ENCODE peak calls at places on chromosomes 5 and 9, in six cellular contexts. One of them, this sample, is unnamed.

GRCh38 chr5:96734871-96735325 is 72.7 kb downstream of the CAST start:
- DNase-seq in caudate nucleus: no peak
- DNase-seq in stimulated activated naive CD8-positive, alpha-beta T cell treated with anti-CD3 and anti-CD28 coated beads, Interleukin-15, amount 100 ng/mL, for 72 hours: no peak
- DNase-seq in activated naive CD4-positive, alpha-beta T cell treated with anti-CD3 and anti-CD28 coated beads, Interleukin-2, amount 50 U/mL, for 72 hours: no peak
- DNase-seq in CD4-positive, CD25-positive, alpha-beta regulatory T cell: no peak
- DNase-seq in HEK293T: no peak
- DNase-seq in this sample: no peak

GRCh38 chr5:61407706-61408105 is 75.6 kb downstream of the ZSWIM6 start:
- DNase-seq in caudate nucleus: no peak
- DNase-seq in stimulated activated naive CD8-positive, alpha-beta T cell treated with anti-CD3 and anti-CD28 coated beads, Interleukin-15, amount 100 ng/mL, for 72 hours: no peak
- DNase-seq in activated naive CD4-positive, alpha-beta T cell treated with anti-CD3 and anti-CD28 coated beads, Interleukin-2, amount 50 U/mL, for 72 hours: no peak
- DNase-seq in CD4-positive, CD25-positive, alpha-beta regulatory T cell: no peak
- DNase-seq in HEK293T: no peak
- DNase-seq in this sample: no peak

GRCh38 chr5:180874804-180875582 is 13.9 kb upstream of the ZFP62 start:
- DNase-seq in caudate nucleus: no peak
- DNase-seq in stimulated activated naive CD8-positive, alpha-beta T cell treated with anti-CD3 and anti-CD28 coated beads, Interleukin-15, amount 100 ng/mL, for 72 hours: no peak
- DNase-seq in activated naive CD4-positive, alpha-beta T cell treated with anti-CD3 and anti-CD28 coated beads, Interleukin-2, amount 50 U/mL, for 72 hours: no peak
- DNase-seq in CD4-positive, CD25-positive, alpha-beta regulatory T cell: no peak
- DNase-seq in HEK293T: no peak
- DNase-seq in this sample: no peak

GRCh38 chr9:89635816-89636215 is 31.0 kb downstream of the GADD45G start:
- DNase-seq in caudate nucleus: no peak
- DNase-seq in stimulated activated naive CD8-positive, alpha-beta T cell treated with anti-CD3 and anti-CD28 coated beads, Interleukin-15, amount 100 ng/mL, for 72 hours: no peak
- DNase-seq in activated naive CD4-positive, alpha-beta T cell treated with anti-CD3 and anti-CD28 coated beads, Interleukin-2, amount 50 U/mL, for 72 hours: no peak
- DNase-seq in CD4-positive, CD25-positive, alpha-beta regulatory T cell: no peak
- DNase-seq in HEK293T: no peak
- DNase-seq in this sample: no peak

GRCh38 chr5:158847772-158848171 is 251.9 kb downstream of the EBF1 start:
- DNase-seq in caudate nucleus: no peak
- DNase-seq in stimulated activated naive CD8-positive, alpha-beta T cell treated with anti-CD3 and anti-CD28 coated beads, Interleukin-15, amount 100 ng/mL, for 72 hours: no peak
- DNase-seq in activated naive CD4-positive, alpha-beta T cell treated with anti-CD3 and anti-CD28 coated beads, Interleukin-2, amount 50 U/mL, for 72 hours: no peak
- DNase-seq in CD4-positive, CD25-positive, alpha-beta regulatory T cell: no peak
- DNase-seq in HEK293T: no peak
- DNase-seq in this sample: no peak

GRCh38 chr5:54378707-54379106 is 68.3 kb upstream of the ARL15 start:
- DNase-seq in caudate nucleus: no peak
- DNase-seq in stimulated activated naive CD8-positive, alpha-beta T cell treated with anti-CD3 and anti-CD28 coated beads, Interleukin-15, amount 100 ng/mL, for 72 hours: no peak
- DNase-seq in activated naive CD4-positive, alpha-beta T cell treated with anti-CD3 and anti-CD28 coated beads, Interleukin-2, amount 50 U/mL, for 72 hours: no peak
- DNase-seq in CD4-positive, CD25-positive, alpha-beta regulatory T cell: no peak
- DNase-seq in HEK293T: no peak
- DNase-seq in this sample: no peak

GRCh38 chr9:112194969-112195431 is 19.9 kb upstream of the SUSD1 start:
- DNase-seq in caudate nucleus: no peak
- DNase-seq in stimulated activated naive CD8-positive, alpha-beta T cell treated with anti-CD3 and anti-CD28 coated beads, Interleukin-15, amount 100 ng/mL, for 72 hours: no peak
- DNase-seq in activated naive CD4-positive, alpha-beta T cell treated with anti-CD3 and anti-CD28 coated beads, Interleukin-2, amount 50 U/mL, for 72 hours: no peak
- DNase-seq in CD4-positive, CD25-positive, alpha-beta regulatory T cell: no peak
- DNase-seq in HEK293T: no peak
- DNase-seq in this sample: no peak

GRCh38 chr5:143229896-143230675 is 173.4 kb downstream of the NR3C1 start:
- DNase-seq in caudate nucleus: no peak
- DNase-seq in stimulated activated naive CD8-positive, alpha-beta T cell treated with anti-CD3 and anti-CD28 coated beads, Interleukin-15, amount 100 ng/mL, for 72 hours: peak
- DNase-seq in activated naive CD4-positive, alpha-beta T cell treated with anti-CD3 and anti-CD28 coated beads, Interleukin-2, amount 50 U/mL, for 72 hours: no peak
- DNase-seq in CD4-positive, CD25-positive, alpha-beta regulatory T cell: peak
- DNase-seq in HEK293T: no peak
- DNase-seq in this sample: peak

GRCh38 chr9:35380619-35381018 is 109.3 kb upstream of the RUSC2 start:
- DNase-seq in caudate nucleus: no peak
- DNase-seq in stimulated activated naive CD8-positive, alpha-beta T cell treated with anti-CD3 and anti-CD28 coated beads, Interleukin-15, amount 100 ng/mL, for 72 hours: no peak
- DNase-seq in activated naive CD4-positive, alpha-beta T cell treated with anti-CD3 and anti-CD28 coated beads, Interleukin-2, amount 50 U/mL, for 72 hours: no peak
- DNase-seq in CD4-positive, CD25-positive, alpha-beta regulatory T cell: no peak
- DNase-seq in HEK293T: no peak
- DNase-seq in this sample: no peak

GRCh38 chr9:34158362-34158869 is 20.4 kb upstream of the UBAP1 start:
- DNase-seq in caudate nucleus: no peak
- DNase-seq in stimulated activated naive CD8-positive, alpha-beta T cell treated with anti-CD3 and anti-CD28 coated beads, Interleukin-15, amount 100 ng/mL, for 72 hours: no peak
- DNase-seq in activated naive CD4-positive, alpha-beta T cell treated with anti-CD3 and anti-CD28 coated beads, Interleukin-2, amount 50 U/mL, for 72 hours: no peak
- DNase-seq in CD4-positive, CD25-positive, alpha-beta regulatory T cell: peak
- DNase-seq in HEK293T: no peak
- DNase-seq in this sample: no peak

GRCh38 chr5:133977858-133978257 is 9.4 kb upstream of the C5orf15 start:
- DNase-seq in caudate nucleus: no peak
- DNase-seq in stimulated activated naive CD8-positive, alpha-beta T cell treated with anti-CD3 and anti-CD28 coated beads, Interleukin-15, amount 100 ng/mL, for 72 hours: no peak
- DNase-seq in activated naive CD4-positive, alpha-beta T cell treated with anti-CD3 and anti-CD28 coated beads, Interleukin-2, amount 50 U/mL, for 72 hours: no peak
- DNase-seq in CD4-positive, CD25-positive, alpha-beta regulatory T cell: no peak
- DNase-seq in HEK293T: no peak
- DNase-seq in this sample: no peak

GRCh38 chr5:176671399-176671798 is 24.1 kb downstream of the TSPAN17 start:
- DNase-seq in caudate nucleus: no peak
- DNase-seq in stimulated activated naive CD8-positive, alpha-beta T cell treated with anti-CD3 and anti-CD28 coated beads, Interleukin-15, amount 100 ng/mL, for 72 hours: no peak
- DNase-seq in activated naive CD4-positive, alpha-beta T cell treated with anti-CD3 and anti-CD28 coated beads, Interleukin-2, amount 50 U/mL, for 72 hours: no peak
- DNase-seq in CD4-positive, CD25-positive, alpha-beta regulatory T cell: no peak
- DNase-seq in HEK293T: no peak
- DNase-seq in this sample: no peak

GRCh38 chr5:82222597-82223574 is 55.3 kb downstream of the RPS23 start:
- DNase-seq in caudate nucleus: no peak
- DNase-seq in stimulated activated naive CD8-positive, alpha-beta T cell treated with anti-CD3 and anti-CD28 coated beads, Interleukin-15, amount 100 ng/mL, for 72 hours: no peak
- DNase-seq in activated naive CD4-positive, alpha-beta T cell treated with anti-CD3 and anti-CD28 coated beads, Interleukin-2, amount 50 U/mL, for 72 hours: no peak
- DNase-seq in CD4-positive, CD25-positive, alpha-beta regulatory T cell: no peak
- DNase-seq in HEK293T: no peak
- DNase-seq in this sample: no peak

GRCh38 chr9:72139233-72139632 is 10.0 kb upstream of the GDA start:
- DNase-seq in caudate nucleus: no peak
- DNase-seq in stimulated activated naive CD8-positive, alpha-beta T cell treated with anti-CD3 and anti-CD28 coated beads, Interleukin-15, amount 100 ng/mL, for 72 hours: no peak
- DNase-seq in activated naive CD4-positive, alpha-beta T cell treated with anti-CD3 and anti-CD28 coated beads, Interleukin-2, amount 50 U/mL, for 72 hours: no peak
- DNase-seq in CD4-positive, CD25-positive, alpha-beta regulatory T cell: no peak
- DNase-seq in HEK293T: no peak
- DNase-seq in this sample: no peak

GRCh38 chr9:22528485-22528884 is 81.9 kb downstream of the DMRTA1 start:
- DNase-seq in caudate nucleus: no peak
- DNase-seq in stimulated activated naive CD8-positive, alpha-beta T cell treated with anti-CD3 and anti-CD28 coated beads, Interleukin-15, amount 100 ng/mL, for 72 hours: no peak
- DNase-seq in activated naive CD4-positive, alpha-beta T cell treated with anti-CD3 and anti-CD28 coated beads, Interleukin-2, amount 50 U/mL, for 72 hours: no peak
- DNase-seq in CD4-positive, CD25-positive, alpha-beta regulatory T cell: no peak
- DNase-seq in HEK293T: no peak
- DNase-seq in this sample: no peak

GRCh38 chr5:59380350-59380951 is 513.1 kb downstream of the PDE4D start:
- DNase-seq in caudate nucleus: no peak
- DNase-seq in stimulated activated naive CD8-positive, alpha-beta T cell treated with anti-CD3 and anti-CD28 coated beads, Interleukin-15, amount 100 ng/mL, for 72 hours: peak
- DNase-seq in activated naive CD4-positive, alpha-beta T cell treated with anti-CD3 and anti-CD28 coated beads, Interleukin-2, amount 50 U/mL, for 72 hours: no peak
- DNase-seq in CD4-positive, CD25-positive, alpha-beta regulatory T cell: peak
- DNase-seq in HEK293T: peak
- DNase-seq in this sample: no peak

GRCh38 chr5:6712136-6712581 is 1.1 kb upstream of the TENT4A start:
- DNase-seq in caudate nucleus: no peak
- DNase-seq in stimulated activated naive CD8-positive, alpha-beta T cell treated with anti-CD3 and anti-CD28 coated beads, Interleukin-15, amount 100 ng/mL, for 72 hours: peak
- DNase-seq in activated naive CD4-positive, alpha-beta T cell treated with anti-CD3 and anti-CD28 coated beads, Interleukin-2, amount 50 U/mL, for 72 hours: peak
- DNase-seq in CD4-positive, CD25-positive, alpha-beta regulatory T cell: peak
- DNase-seq in HEK293T: peak
- DNase-seq in this sample: no peak

GRCh38 chr5:179220716-179221115 is 124.5 kb downstream of the ADAMTS2 start:
- DNase-seq in caudate nucleus: no peak
- DNase-seq in stimulated activated naive CD8-positive, alpha-beta T cell treated with anti-CD3 and anti-CD28 coated beads, Interleukin-15, amount 100 ng/mL, for 72 hours: no peak
- DNase-seq in activated naive CD4-positive, alpha-beta T cell treated with anti-CD3 and anti-CD28 coated beads, Interleukin-2, amount 50 U/mL, for 72 hours: no peak
- DNase-seq in CD4-positive, CD25-positive, alpha-beta regulatory T cell: no peak
- DNase-seq in HEK293T: no peak
- DNase-seq in this sample: no peak

GRCh38 chr5:57836921-57837320 is 354.3 kb upstream of the ACTBL2 start:
- DNase-seq in caudate nucleus: no peak
- DNase-seq in stimulated activated naive CD8-positive, alpha-beta T cell treated with anti-CD3 and anti-CD28 coated beads, Interleukin-15, amount 100 ng/mL, for 72 hours: no peak
- DNase-seq in activated naive CD4-positive, alpha-beta T cell treated with anti-CD3 and anti-CD28 coated beads, Interleukin-2, amount 50 U/mL, for 72 hours: no peak
- DNase-seq in CD4-positive, CD25-positive, alpha-beta regulatory T cell: no peak
- DNase-seq in HEK293T: no peak
- DNase-seq in this sample: no peak

GRCh38 chr5:151557466-151557865 is 33.7 kb downstream of the FAT2 start:
- DNase-seq in caudate nucleus: no peak
- DNase-seq in stimulated activated naive CD8-positive, alpha-beta T cell treated with anti-CD3 and anti-CD28 coated beads, Interleukin-15, amount 100 ng/mL, for 72 hours: no peak
- DNase-seq in activated naive CD4-positive, alpha-beta T cell treated with anti-CD3 and anti-CD28 coated beads, Interleukin-2, amount 50 U/mL, for 72 hours: no peak
- DNase-seq in CD4-positive, CD25-positive, alpha-beta regulatory T cell: no peak
- DNase-seq in HEK293T: no peak
- DNase-seq in this sample: no peak

GRCh38 chr5:62475072-62475471 is 62.5 kb downstream of the IPO11 start:
- DNase-seq in caudate nucleus: no peak
- DNase-seq in stimulated activated naive CD8-positive, alpha-beta T cell treated with anti-CD3 and anti-CD28 coated beads, Interleukin-15, amount 100 ng/mL, for 72 hours: no peak
- DNase-seq in activated naive CD4-positive, alpha-beta T cell treated with anti-CD3 and anti-CD28 coated beads, Interleukin-2, amount 50 U/mL, for 72 hours: no peak
- DNase-seq in CD4-positive, CD25-positive, alpha-beta regulatory T cell: no peak
- DNase-seq in HEK293T: no peak
- DNase-seq in this sample: no peak

GRCh38 chr5:133071983-133072531 is 20.2 kb downstream of the HSPA4 start:
- DNase-seq in caudate nucleus: no peak
- DNase-seq in stimulated activated naive CD8-positive, alpha-beta T cell treated with anti-CD3 and anti-CD28 coated beads, Interleukin-15, amount 100 ng/mL, for 72 hours: no peak
- DNase-seq in activated naive CD4-positive, alpha-beta T cell treated with anti-CD3 and anti-CD28 coated beads, Interleukin-2, amount 50 U/mL, for 72 hours: no peak
- DNase-seq in CD4-positive, CD25-positive, alpha-beta regulatory T cell: no peak
- DNase-seq in HEK293T: no peak
- DNase-seq in this sample: no peak

GRCh38 chr5:119343766-119344165 is 12.1 kb upstream of the TNFAIP8 start:
- DNase-seq in caudate nucleus: no peak
- DNase-seq in stimulated activated naive CD8-positive, alpha-beta T cell treated with anti-CD3 and anti-CD28 coated beads, Interleukin-15, amount 100 ng/mL, for 72 hours: peak
- DNase-seq in activated naive CD4-positive, alpha-beta T cell treated with anti-CD3 and anti-CD28 coated beads, Interleukin-2, amount 50 U/mL, for 72 hours: no peak
- DNase-seq in CD4-positive, CD25-positive, alpha-beta regulatory T cell: peak
- DNase-seq in HEK293T: no peak
- DNase-seq in this sample: no peak